ENCODE peak calls at places on chromosomes 4 and X, in nine cellular contexts. O, T, Z, H, W, U, N, X and E are unnamed samples.

GRCh38 chrX:119236599-119237525 is 777 bp downstream of the PGRMC1 start:
- DNase-seq in U (peak), N (peak), W (peak), O (peak), X (no peak), T (no peak), H (peak), Z (no peak), E (peak)

GRCh38 chrX:13389501-13389900 is 69.6 kb upstream of the ATXN3L start:
- DNase-seq in T (no peak), N (no peak), H (no peak), X (no peak), W (no peak), O (no peak), U (no peak), Z (no peak), E (no peak)

GRCh38 chrX:46649421-46650260 is 76.1 kb downstream of the CHST7 start:
- DNase-seq in X (peak), O (peak), Z (no peak), U (no peak), T (no peak), N (peak), W (peak), H (no peak), E (no peak)

GRCh38 chr4:146450524-146450923 is 71.2 kb downstream of the SLC10A7 start:
- DNase-seq in T (peak), U (peak), X (no peak), O (no peak), Z (no peak), H (no peak), N (peak), W (peak), E (peak)

GRCh38 chrX:87634361-87634760 is 116.8 kb downstream of the KLHL4 start:
- DNase-seq in T (no peak), U (peak), H (no peak), N (no peak), Z (no peak), X (no peak), O (no peak), W (peak), E (no peak)

GRCh38 chr4:63620271-63620670 is 789.0 kb downstream of the TECRL start:
- DNase-seq in H (no peak), W (no peak), O (no peak), N (no peak), T (no peak), Z (no peak), U (no peak), X (no peak), E (no peak)

GRCh38 chrX:110026099-110026844 is 23.4 kb downstream of the TMEM164 start:
- DNase-seq in O (no peak), U (peak), X (no peak), Z (no peak), T (no peak), W (peak), N (no peak), H (peak), E (no peak)

GRCh38 chrX:150486011-150486410 is 82.4 kb upstream of the MTM1 start:
- DNase-seq in W (peak), O (peak), N (peak), Z (peak), U (peak), X (no peak), T (peak), H (peak), E (no peak)

GRCh38 chrX:110678591-110678990 is 117.0 kb downstream of the CHRDL1 start:
- DNase-seq in W (no peak), U (peak), O (no peak), Z (no peak), N (no peak), T (no peak), X (no peak), H (no peak), E (no peak)

GRCh38 chr4:134948110-134948642 is 746.6 kb upstream of the PABPC4L start:
- DNase-seq in N (no peak), W (no peak), H (no peak), Z (no peak), T (no peak), X (no peak), U (no peak), O (no peak), E (no peak)

GRCh38 chr4:8910100-8910821 is 38.6 kb upstream of the HMX1 start:
- DNase-seq in T (no peak), N (no peak), Z (peak), X (no peak), H (no peak), W (no peak), U (no peak), O (no peak), E (no peak)

GRCh38 chr4:122602277-122603142 is 18.4 kb downstream of the IL21 start:
- DNase-seq in Z (no peak), H (peak), U (peak), X (no peak), N (peak), O (no peak), W (peak), T (peak), E (peak)

GRCh38 chr4:20565075-20565721 is 135.1 kb upstream of the PACRGL start:
- DNase-seq in Z (no peak), W (peak), N (no peak), X (no peak), U (peak), H (peak), O (no peak), T (no peak), E (no peak)

GRCh38 chrX:135302269-135302873 is 6.9 kb upstream of the ETDC start:
- DNase-seq in T (no peak), Z (no peak), O (no peak), W (no peak), X (no peak), U (no peak), H (no peak), N (no peak), E (no peak)

GRCh38 chrX:72304877-72305276 is 837 bp downstream of the CITED1 start:
- DNase-seq in H (no peak), U (no peak), T (no peak), W (no peak), X (no peak), O (no peak), Z (no peak), N (no peak), E (no peak)

GRCh38 chr4:579543-580175 is 3.6 kb upstream of the TMEM271 start:
- DNase-seq in O (peak), T (no peak), H (no peak), W (no peak), Z (no peak), N (no peak), U (no peak), X (no peak), E (no peak)

GRCh38 chrX:135408794-135409193 is 12.9 kb upstream of the SMIM10L2A start:
- DNase-seq in Z (no peak), U (no peak), O (no peak), N (no peak), W (no peak), T (no peak), H (no peak), X (no peak), E (no peak)

GRCh38 chrX:3576886-3577516 is 136.4 kb downstream of the PRKX start:
- DNase-seq in N (peak), X (no peak), W (peak), U (peak), Z (no peak), T (no peak), H (no peak), O (no peak), E (no peak)

GRCh38 chrX:154829926-154830442 is 4.5 kb downstream of the SMIM9 start:
- DNase-seq in H (no peak), O (no peak), T (no peak), N (no peak), U (no peak), X (no peak), Z (no peak), W (no peak), E (no peak)

GRCh38 chrX:139844163-139844562 is 88.7 kb downstream of the ATP11C start:
- DNase-seq in H (no peak), U (no peak), X (no peak), O (peak), W (no peak), N (no peak), T (peak), Z (no peak), E (peak)

GRCh38 chr4:109826719-109827118 is 1.1 kb upstream of the RRH start:
- DNase-seq in Z (no peak), T (peak), H (no peak), X (no peak), N (peak), U (peak), O (peak), W (peak), E (peak)
- TF ChIP-seq CTCF in Z (peak), T (no peak), H (peak), X (peak), N (peak), U (peak), O (peak), W (peak), E (peak)

DNA sequence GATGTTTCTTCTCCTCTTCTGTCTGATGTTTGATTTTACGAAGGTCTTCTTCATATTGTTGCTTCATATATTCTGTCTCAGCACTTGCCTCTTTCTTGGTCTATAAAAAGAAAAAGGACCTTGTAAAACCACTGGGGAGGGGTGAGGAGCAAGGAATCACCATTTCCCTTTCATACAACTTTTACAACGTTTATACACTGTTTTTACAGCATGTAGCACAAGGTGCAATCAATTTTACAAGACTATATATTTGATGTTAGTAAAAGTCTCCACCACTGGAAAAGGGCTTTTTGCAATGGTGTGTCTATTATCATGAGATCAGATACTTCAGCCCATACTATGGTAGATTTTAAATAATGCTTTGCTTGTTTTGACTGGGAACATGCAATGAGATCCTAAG is 76.3 kb downstream of the FAM184B start:
- DNase-seq in Z (no peak), X (no peak), T (no peak), N (no peak), W (no peak), U (no peak), H (no peak), O (no peak), E (no peak)
- TF ChIP-seq CTCF in Z (no peak), X (no peak), T (no peak), N (no peak), W (no peak), U (no peak), H (no peak), O (no peak), E (no peak)

DNA sequence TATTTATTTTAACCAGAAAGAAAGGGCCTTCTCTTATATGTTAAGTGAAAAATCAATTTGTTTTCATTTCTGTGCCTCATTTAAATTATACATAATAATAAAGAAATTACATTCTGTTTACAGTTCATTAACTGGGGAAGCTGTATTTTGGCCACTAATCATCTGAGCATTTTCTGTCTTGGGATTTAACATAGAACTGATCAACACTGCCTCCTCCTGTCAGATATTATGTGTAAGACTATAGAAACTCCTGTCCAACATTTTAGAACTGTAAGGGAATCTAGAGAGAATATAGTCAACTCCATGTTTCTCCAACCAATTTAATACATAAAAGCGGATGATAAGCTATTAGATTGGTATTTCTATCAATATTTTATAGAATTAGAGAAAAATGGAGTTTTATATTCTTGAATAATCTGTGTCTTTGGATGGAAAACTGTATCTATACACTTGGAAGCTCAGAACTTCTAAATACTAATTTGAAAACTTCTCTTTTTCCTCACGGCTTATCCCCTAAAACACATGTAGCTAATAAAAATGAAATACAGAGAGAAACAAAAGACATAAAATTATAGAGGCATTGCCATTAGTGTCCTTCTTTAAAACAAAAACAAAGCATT is 33.0 kb downstream of the ENPEP start:
- DNase-seq in W (peak), N (peak), U (peak), X (no peak), H (peak), T (peak), Z (no peak), O (no peak), E (peak)
- TF ChIP-seq CTCF in W (peak), N (peak), U (peak), X (peak), H (peak), T (no peak), Z (peak), O (peak), E (peak)

GRCh38 chr4:178632415-178632814 is 1190.2 kb upstream of the AGA start:
- DNase-seq in U (no peak), H (no peak), Z (no peak), W (no peak), O (no peak), N (no peak), T (no peak), X (no peak), E (no peak)

DNA sequence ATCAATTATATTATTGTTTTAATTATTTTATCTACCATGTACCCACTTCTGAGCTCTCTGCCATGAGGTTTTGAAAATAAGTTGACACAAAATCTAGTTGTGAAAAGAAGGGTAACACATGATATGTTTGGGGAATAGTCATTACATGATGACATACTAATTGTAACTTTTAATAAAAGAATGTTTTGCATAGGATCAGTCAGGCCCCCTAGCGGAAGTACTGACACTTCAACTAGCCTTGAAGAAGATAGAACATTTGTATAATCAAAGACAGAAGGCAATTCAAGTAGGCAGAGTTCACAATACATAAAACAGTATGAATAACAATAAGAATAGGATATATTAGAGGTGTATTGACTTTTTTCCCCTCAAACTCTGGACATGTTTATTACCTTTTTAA is 1191.0 kb upstream of the AGA start:
- DNase-seq in U (no peak), T (no peak), N (no peak), X (no peak), W (no peak), H (no peak), O (no peak), Z (no peak), E (no peak)
- TF ChIP-seq CTCF in U (no peak), T (no peak), N (no peak), X (peak), W (no peak), H (no peak), O (no peak), Z (no peak), E (no peak)

DNA sequence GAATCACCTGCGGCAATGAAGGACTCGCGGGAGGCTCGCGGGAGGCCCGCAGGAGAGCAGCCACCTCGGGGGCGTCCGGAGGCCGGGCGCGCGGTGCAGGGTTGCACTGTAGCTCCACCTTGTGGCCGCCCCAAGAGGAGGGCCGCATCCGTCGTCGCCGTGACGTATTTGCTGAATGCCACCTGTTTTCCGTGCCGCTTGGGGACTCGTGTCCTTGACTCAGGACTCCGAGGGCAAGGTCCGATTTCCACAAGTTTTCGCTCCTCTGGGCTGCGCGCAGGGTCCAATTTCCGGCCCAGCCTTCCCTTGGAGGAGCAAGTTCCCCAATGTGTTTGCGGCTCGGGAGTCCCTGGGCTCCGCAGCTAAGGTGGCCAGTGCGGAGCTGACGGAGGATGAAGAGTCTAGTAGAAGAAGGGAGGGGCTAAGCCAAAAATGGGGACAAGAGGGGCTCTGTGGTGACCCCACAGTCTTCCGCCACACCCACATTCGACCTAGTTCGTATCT is 10.7 kb upstream of the DLG3 start:
- DNase-seq in O (peak), U (peak), X (peak), N (peak), W (peak), H (peak), T (peak), Z (peak), E (peak)
- TF ChIP-seq CTCF in O (peak), U (peak), X (peak), N (peak), W (peak), H (peak), T (peak), Z (peak), E (peak)